ENCODE peak calls at places on chromosomes 3 and 15, in ten cellular contexts. Q is B cell; Z is putamen; N is activated effector memory CD4-positive, alpha-beta T cell treated with Interleukin-2 at 50 U/mL for 16 hours; Y is mesenteric fat pad; M is left cardiac atrium; A is fibroblast of lung; I is GM03348; V is breast epithelium; G is T-helper 1 cell. L is an unnamed sample.

GRCh38 chr3:185640308-185640707 is 54.2 kb downstream of the SENP2 start:
- DNase-seq in Q (no peak), Z (no peak), N (no peak), Y (no peak), M (no peak), A (no peak), I (no peak), V (no peak), G (no peak), L (no peak)

GRCh38 chr3:13229291-13229949 is 156.2 kb upstream of the IQSEC1 start:
- DNase-seq in Q (no peak), Z (no peak), N (no peak), Y (no peak), M (no peak), A (peak; percentile 6), I (no peak), V (no peak), G (no peak), L (no peak)

GRCh38 chr3:133474251-133474801 is 74.5 kb downstream of the BFSP2 start:
- DNase-seq in Q (no peak), Z (no peak), N (no peak), Y (no peak), M (peak; percentile 73), A (peak; percentile 76), I (peak; percentile 49), V (peak; percentile 58), G (no peak), L (no peak)

GRCh38 chr15:74482661-74483060 is 21.7 kb upstream of the UBL7 start:
- DNase-seq in Q (no peak), Z (no peak), N (no peak), Y (peak; percentile 45), M (no peak), A (no peak), I (peak; percentile 20), V (no peak), G (no peak), L (no peak)

GRCh38 chr3:126538316-126538715 is 14.4 kb downstream of the CHST13 start:
- DNase-seq in Q (peak; percentile 18), Z (no peak), N (no peak), Y (peak; percentile 73), M (peak; percentile 7), A (no peak), I (no peak), V (no peak), G (no peak), L (no peak)

GRCh38 chr3:179729086-179729485 is 76.2 kb downstream of the USP13 start:
- DNase-seq in Q (no peak), Z (no peak), N (no peak), Y (no peak), M (no peak), A (no peak), I (no peak), V (no peak), G (no peak), L (no peak)

GRCh38 chr3:70550723-70551319 is 238.4 kb upstream of the MDFIC2 start:
- DNase-seq in Q (peak; percentile 64), Z (no peak), N (peak; percentile 46), Y (no peak), M (peak; percentile 70), A (peak; percentile 61), I (peak; percentile 24), V (peak; percentile 21), G (peak; percentile 57), L (no peak)

GRCh38 chr3:120418866-120419490 is 31.8 kb downstream of the FSTL1 start:
- DNase-seq in Q (no peak), Z (peak; percentile 75), N (no peak), Y (no peak), M (peak; percentile 50), A (no peak), I (no peak), V (peak; percentile 53), G (no peak), L (no peak)

GRCh38 chr3:45819543-45819942 is 22.4 kb downstream of the LZTFL1 start:
- DNase-seq in Q (no peak), Z (no peak), N (no peak), Y (no peak), M (no peak), A (peak; percentile 55), I (peak; percentile 37), V (no peak), G (no peak), L (no peak)

GRCh38 chr15:57892181-57892580 is 173.3 kb downstream of the ALDH1A2 start:
- DNase-seq in Q (no peak), Z (no peak), N (no peak), Y (no peak), M (no peak), A (peak; percentile 17), I (no peak), V (no peak), G (no peak), L (no peak)

GRCh38 chr3:114846779-114847178 is 300.3 kb downstream of the ZBTB20 start:
- DNase-seq in Q (no peak), Z (no peak), N (no peak), Y (no peak), M (no peak), A (peak; percentile 15), I (peak; percentile 27), V (no peak), G (no peak), L (no peak)

GRCh38 chr15:26125664-26126063 is 262.5 kb upstream of the ATP10A start:
- DNase-seq in Q (no peak), Z (no peak), N (no peak), Y (no peak), M (no peak), A (no peak), I (no peak), V (no peak), G (no peak), L (no peak)

GRCh38 chr15:45026646-45027045 is 3.7 kb downstream of the SORD start:
- DNase-seq in Q (no peak), Z (no peak), N (no peak), Y (no peak), M (no peak), A (no peak), I (no peak), V (no peak), G (no peak), L (no peak)

GRCh38 chr15:71414778-71415177 is 299.5 kb downstream of the THSD4 start:
- DNase-seq in Q (no peak), Z (peak; percentile 44), N (no peak), Y (no peak), M (no peak), A (peak; percentile 40), I (no peak), V (no peak), G (no peak), L (no peak)

GRCh38 chr3:177538743-177539730 is 341.8 kb upstream of the TBL1XR1 start:
- DNase-seq in Q (peak; percentile 46), Z (no peak), N (no peak), Y (no peak), M (no peak), A (no peak), I (no peak), V (no peak), G (no peak), L (no peak)

GRCh38 chr3:14440531-14441239 is 38.3 kb downstream of the SLC6A6 start:
- DNase-seq in Q (no peak), Z (peak; percentile 80), N (no peak), Y (no peak), M (no peak), A (no peak), I (peak; percentile 24), V (no peak), G (no peak), L (no peak)

GRCh38 chr3:61936344-61936937 is 375.1 kb downstream of the PTPRG start:
- DNase-seq in Q (no peak), Z (no peak), N (no peak), Y (no peak), M (no peak), A (peak; percentile 25), I (peak; percentile 30), V (no peak), G (no peak), L (no peak)

GRCh38 chr3:188396251-188396650 is 242.3 kb downstream of the LPP start:
- DNase-seq in Q (no peak), Z (no peak), N (no peak), Y (no peak), M (no peak), A (no peak), I (no peak), V (no peak), G (no peak), L (no peak)

GRCh38 chr3:121786485-121786884 is 36.9 kb upstream of the GOLGB1 start:
- DNase-seq in Q (no peak), Z (no peak), N (no peak), Y (no peak), M (no peak), A (peak; percentile 69), I (no peak), V (no peak), G (no peak), L (no peak)

L was measured in amniotic stem cell.